ENCODE peak calls at places on chromosomes 2 and 18, in ten cellular contexts. O is A172; L is GM10248; D is LHCN-M2; E is stimulated activated naive CD4-positive, alpha-beta T cell treated with Interleukin-2 at 50 U/mL for 16 hours; B is activated CD8-positive, alpha-beta memory T cell treated with anti-CD3 and anti-CD28 coated beads for 48 hours; S is iPS DF 6.9; F is A549; G is effector CD8-positive, alpha-beta T cell; Z is GM12891. I is an unnamed sample.

GRCh38 chr18:46152808-46153617 is 48.8 kb downstream of the HAUS1 start:
- DNase-seq in O (peak), F (no peak), Z (no peak), B (no peak), G (no peak), E (no peak), D (no peak), S (no peak), L (no peak), I (peak)

GRCh38 chr2:211161236-211161635 is 604.8 kb downstream of the CPS1 start:
- DNase-seq in O (peak), S (no peak), D (no peak), E (no peak), F (no peak), G (no peak), Z (no peak), B (no peak), L (no peak), I (no peak)

GRCh38 chr2:241273552-241273988 is 41.9 kb downstream of the HDLBP start:
- DNase-seq in G (no peak), S (no peak), O (no peak), D (no peak), L (no peak), Z (no peak), F (no peak), B (no peak), E (no peak), I (no peak)

GRCh38 chr2:23489471-23490400 is 104.8 kb downstream of the KLHL29 start:
- DNase-seq in S (no peak), L (no peak), Z (no peak), D (no peak), B (peak), O (no peak), E (no peak), G (no peak), F (no peak), I (no peak)

GRCh38 chr2:133266075-133266925 is 302.0 kb downstream of the NCKAP5 start:
- DNase-seq in G (no peak), O (no peak), L (no peak), F (peak), S (peak), D (no peak), E (no peak), Z (no peak), B (no peak), I (peak)

GRCh38 chr18:46630160-46630559 is 26.9 kb downstream of the LOXHD1 start:
- DNase-seq in O (peak), E (no peak), S (no peak), D (peak), B (no peak), Z (no peak), L (no peak), F (no peak), G (no peak), I (peak)

GRCh38 chr2:165239230-165239629 is at the start of gene SCN2A:
- DNase-seq in B (no peak), D (peak), G (no peak), E (no peak), O (peak), L (peak), F (no peak), S (peak), Z (no peak), I (peak)

GRCh38 chr2:200602584-200602983 is 16.8 kb downstream of the AOX1 start:
- DNase-seq in B (no peak), S (no peak), Z (no peak), F (no peak), O (no peak), E (no peak), L (no peak), G (no peak), D (no peak), I (no peak)

GRCh38 chr18:3526421-3527354 is 76.7 kb downstream of the TGIF1 start:
- DNase-seq in D (peak), F (no peak), S (no peak), E (no peak), L (peak), G (no peak), B (no peak), Z (no peak), O (peak), I (peak)

GRCh38 chr18:76708036-76708726 is 114.2 kb upstream of the ZNF236 start:
- DNase-seq in Z (no peak), D (no peak), O (no peak), E (no peak), G (no peak), F (no peak), B (no peak), L (no peak), S (no peak), I (no peak)

GRCh38 chr18:621181-621580 is 24.4 kb downstream of the CLUL1 start:
- DNase-seq in E (no peak), F (no peak), B (no peak), G (no peak), S (no peak), Z (no peak), O (no peak), L (no peak), D (peak), I (peak)

GRCh38 chr18:10329116-10329515 is 125.3 kb upstream of the APCDD1 start:
- DNase-seq in D (peak), L (no peak), F (no peak), B (no peak), O (no peak), Z (no peak), E (no peak), G (no peak), S (no peak), I (no peak)

GRCh38 chr2:232365621-232366321 is 12.8 kb upstream of the ALPP start:
- DNase-seq in E (no peak), D (peak), S (no peak), G (no peak), Z (no peak), F (peak), L (no peak), O (peak), B (no peak), I (peak)

GRCh38 chr18:13179566-13180113 is 38.9 kb upstream of the LDLRAD4 start:
- DNase-seq in D (no peak), Z (no peak), L (no peak), B (no peak), G (no peak), F (no peak), S (no peak), E (no peak), O (no peak), I (no peak)

GRCh38 chr2:71833855-71834554 is 313.7 kb downstream of the CYP26B1 start:
- DNase-seq in E (no peak), F (no peak), D (peak), Z (no peak), B (no peak), O (no peak), G (no peak), S (no peak), L (no peak), I (peak)

GRCh38 chr18:51185075-51185474 is 12.4 kb downstream of the MEX3C start:
- DNase-seq in G (no peak), E (no peak), F (no peak), B (no peak), L (no peak), Z (no peak), D (no peak), O (no peak), S (no peak), I (peak)

GRCh38 chr2:219254590-219255219 is 987 bp upstream of the TUBA4A start:
- DNase-seq in F (no peak), S (no peak), E (peak), G (no peak), L (peak), D (no peak), B (no peak), O (no peak), Z (no peak), I (peak)

GRCh38 chr2:202038471-202039277 is 5.0 kb downstream of the FZD7 start:
- DNase-seq in F (peak), G (no peak), S (no peak), L (no peak), O (peak), B (no peak), D (peak), E (no peak), Z (no peak), I (peak)

GRCh38 chr2:841036-841435 is 109.6 kb upstream of the SNTG2 start:
- DNase-seq in L (no peak), Z (no peak), E (no peak), S (no peak), O (no peak), B (no peak), D (no peak), G (no peak), F (no peak), I (no peak)

GRCh38 chr2:227388537-227389011 is 825 bp upstream of the SCYGR1 start:
- DNase-seq in G (no peak), F (peak), S (no peak), B (no peak), E (no peak), Z (no peak), L (no peak), D (peak), O (peak), I (no peak)

GRCh38 chr2:63424329-63425078 is 163.8 kb downstream of the WDPCP start:
- DNase-seq in L (peak), B (no peak), S (peak), O (peak), F (peak), Z (peak), G (no peak), D (peak), E (no peak), I (peak)

GRCh38 chr2:27756091-27756490 is 15.4 kb upstream of the MRPL33 start:
- DNase-seq in D (no peak), B (no peak), F (no peak), Z (no peak), G (no peak), L (no peak), O (no peak), S (no peak), E (no peak), I (no peak)